ENCODE peak calls at places on chromosome 5, in nine cellular contexts. I is heart left ventricle; Y is CD8-positive, alpha-beta T cell; E is cardiac muscle cell; U is colonic mucosa; C is substantia nigra; Q is HCT116; A is left ventricle myocardium inferior; Z is tibial nerve. F is an unnamed sample.

GRCh38 chr5:111068208-111068607 is 3.3 kb upstream of the TSLP start:
- DNase-seq in I (no peak), Y (no peak), E (no peak), U (no peak), C (no peak), Q (no peak), A (no peak), Z (no peak), F (no peak)

GRCh38 chr5:107782770-107783169 is 112.0 kb upstream of the EFNA5 start:
- DNase-seq in I (no peak), Y (no peak), E (no peak), U (no peak), C (no peak), Q (no peak), A (no peak), Z (no peak), F (no peak)

GRCh38 chr5:53397141-53397794 is 83.2 kb upstream of the FST start:
- DNase-seq in I (no peak), Y (no peak), E (no peak), U (no peak), C (no peak), Q (no peak), A (no peak), Z (no peak), F (no peak)

GRCh38 chr5:137753227-137753985 is 757 bp downstream of the HNRNPA0 start:
- DNase-seq in I (peak), Y (peak), E (peak), U (peak), C (peak), Q (no peak), A (peak), Z (peak), F (peak)

GRCh38 chr5:81908771-81909170 is 63.1 kb upstream of the ATG10 start:
- DNase-seq in I (no peak), Y (no peak), E (no peak), U (no peak), C (no peak), Q (no peak), A (no peak), Z (no peak), F (no peak)

GRCh38 chr5:138372225-138372624 is 19.7 kb downstream of the KDM3B start:
- DNase-seq in I (no peak), Y (no peak), E (no peak), U (no peak), C (no peak), Q (no peak), A (no peak), Z (no peak), F (no peak)

GRCh38 chr5:132060501-132061161 is at the start of gene IL3:
- DNase-seq in I (peak), Y (peak), E (no peak), U (no peak), C (no peak), Q (no peak), A (peak), Z (no peak), F (peak)

GRCh38 chr5:154557548-154557947 is 79.5 kb upstream of the HAND1 start:
- DNase-seq in I (no peak), Y (no peak), E (no peak), U (no peak), C (no peak), Q (no peak), A (no peak), Z (no peak), F (no peak)

GRCh38 chr5:166031926-166032325 is 2259.5 kb upstream of the WWC1 start:
- DNase-seq in I (no peak), Y (no peak), E (no peak), U (no peak), C (no peak), Q (no peak), A (no peak), Z (no peak), F (no peak)

GRCh38 chr5:1498623-1499416 is 24.9 kb downstream of the LPCAT1 start:
- DNase-seq in I (no peak), Y (no peak), E (no peak), U (no peak), C (no peak), Q (no peak), A (no peak), Z (no peak), F (no peak)

GRCh38 chr5:53613036-53613435 is 52.6 kb downstream of the NDUFS4 start:
- DNase-seq in I (no peak), Y (no peak), E (peak), U (no peak), C (no peak), Q (no peak), A (no peak), Z (no peak), F (no peak)

GRCh38 chr5:133589286-133589685 is 23.1 kb downstream of the FSTL4 start:
- DNase-seq in I (no peak), Y (no peak), E (no peak), U (no peak), C (no peak), Q (no peak), A (no peak), Z (no peak), F (no peak)

GRCh38 chr5:52811067-52811749 is 23.5 kb downstream of the ITGA1 start:
- DNase-seq in I (no peak), Y (no peak), E (no peak), U (no peak), C (no peak), Q (no peak), A (no peak), Z (no peak), F (no peak)

GRCh38 chr5:158511454-158511853 is 588.3 kb downstream of the EBF1 start:
- DNase-seq in I (no peak), Y (no peak), E (no peak), U (no peak), C (no peak), Q (no peak), A (no peak), Z (no peak), F (no peak)

GRCh38 chr5:176596689-176597416 is 13.1 kb downstream of the GPRIN1 start:
- DNase-seq in I (no peak), Y (peak), E (peak), U (peak), C (no peak), Q (no peak), A (peak), Z (no peak), F (no peak)

GRCh38 chr5:78253201-78253600 is 41.3 kb downstream of the AP3B1 start:
- DNase-seq in I (no peak), Y (no peak), E (no peak), U (no peak), C (no peak), Q (no peak), A (no peak), Z (no peak), F (no peak)

GRCh38 chr5:80254767-80255424 is 952 bp downstream of the SERINC5 start:
- DNase-seq in I (no peak), Y (peak), E (no peak), U (no peak), C (no peak), Q (no peak), A (no peak), Z (no peak), F (no peak)

GRCh38 chr5:36638056-36638455 is 31.6 kb downstream of the SLC1A3 start:
- DNase-seq in I (no peak), Y (no peak), E (peak), U (no peak), C (no peak), Q (no peak), A (no peak), Z (no peak), F (no peak)

GRCh38 chr5:76642390-76643040 is 19.3 kb upstream of the F2RL2 start:
- DNase-seq in I (no peak), Y (no peak), E (no peak), U (no peak), C (no peak), Q (no peak), A (no peak), Z (no peak), F (no peak)

GRCh38 chr5:141330299-141331080 is at the start of gene PCDHGA1:
- DNase-seq in I (no peak), Y (no peak), E (no peak), U (no peak), C (no peak), Q (no peak), A (no peak), Z (no peak), F (no peak)

GRCh38 chr5:125481506-125482455 is 735.3 kb upstream of the ZNF608 start:
- DNase-seq in I (no peak), Y (no peak), E (no peak), U (no peak), C (no peak), Q (no peak), A (no peak), Z (no peak), F (no peak)

GRCh38 chr5:1555011-1555807 is 31.4 kb upstream of the LPCAT1 start:
- DNase-seq in I (peak), Y (peak), E (no peak), U (peak), C (no peak), Q (peak), A (no peak), Z (no peak), F (no peak)

GRCh38 chr5:54453091-54453490 is 2.4 kb upstream of the HSPB3 start:
- DNase-seq in I (no peak), Y (no peak), E (no peak), U (no peak), C (no peak), Q (no peak), A (no peak), Z (no peak), F (no peak)

GRCh38 chr5:132234684-132235062 is 7.0 kb upstream of the P4HA2 start:
- DNase-seq in I (no peak), Y (no peak), E (no peak), U (no peak), C (no peak), Q (no peak), A (no peak), Z (no peak), F (no peak)

GRCh38 chr5:154505567-154505966 is 27.5 kb upstream of the HAND1 start:
- DNase-seq in I (no peak), Y (no peak), E (no peak), U (no peak), C (no peak), Q (no peak), A (no peak), Z (no peak), F (no peak)

GRCh38 chr5:132751971-132752580 is 4.8 kb downstream of the CCNI2 start:
- DNase-seq in I (no peak), Y (peak), E (no peak), U (no peak), C (no peak), Q (no peak), A (no peak), Z (no peak), F (no peak)

GRCh38 chr5:24353606-24354005 is 291.2 kb downstream of the CDH10 start:
- DNase-seq in I (no peak), Y (no peak), E (no peak), U (no peak), C (no peak), Q (no peak), A (no peak), Z (no peak), F (no peak)

GRCh38 chr5:145471831-145472616 is 363.1 kb downstream of the PRELID2 start:
- DNase-seq in I (no peak), Y (no peak), E (peak), U (no peak), C (no peak), Q (no peak), A (no peak), Z (no peak), F (no peak)

GRCh38 chr5:158164648-158165047 is 305.7 kb upstream of the CLINT1 start:
- DNase-seq in I (no peak), Y (no peak), E (no peak), U (no peak), C (no peak), Q (no peak), A (no peak), Z (no peak), F (no peak)

GRCh38 chr5:57174850-57175525 is 1.1 kb downstream of the GPBP1 start:
- DNase-seq in I (no peak), Y (no peak), E (peak), U (no peak), C (no peak), Q (no peak), A (no peak), Z (no peak), F (no peak)

GRCh38 chr5:179668404-179668803 is 12.4 kb downstream of the CBY3 start:
- DNase-seq in I (no peak), Y (peak), E (peak), U (peak), C (no peak), Q (peak), A (no peak), Z (no peak), F (no peak)

GRCh38 chr5:122942164-122942914 is 94.2 kb downstream of the PPIC start:
- DNase-seq in I (no peak), Y (no peak), E (no peak), U (no peak), C (no peak), Q (no peak), A (no peak), Z (no peak), F (no peak)

GRCh38 chr5:141705503-141705902 is 23.5 kb upstream of the ARAP3 start:
- DNase-seq in I (no peak), Y (no peak), E (no peak), U (no peak), C (no peak), Q (no peak), A (no peak), Z (no peak), F (no peak)

GRCh38 chr5:16502866-16503265 is 37.3 kb upstream of the ZNF622 start:
- DNase-seq in I (no peak), Y (no peak), E (no peak), U (no peak), C (no peak), Q (no peak), A (no peak), Z (no peak), F (no peak)

GRCh38 chr5:53367727-53368126 is 112.7 kb upstream of the FST start:
- DNase-seq in I (no peak), Y (no peak), E (no peak), U (no peak), C (no peak), Q (no peak), A (no peak), Z (no peak), F (no peak)

GRCh38 chr5:173327948-173328895 is at the start of gene STC2:
- DNase-seq in I (peak), Y (no peak), E (peak), U (peak), C (no peak), Q (peak), A (peak), Z (no peak), F (peak)

GRCh38 chr5:173327084-173327947 is 898 bp downstream of the STC2 start:
- DNase-seq in I (no peak), Y (no peak), E (peak), U (no peak), C (no peak), Q (no peak), A (no peak), Z (no peak), F (no peak)

GRCh38 chr5:173330151-173330855 is 2.1 kb upstream of the STC2 start:
- DNase-seq in I (no peak), Y (no peak), E (peak), U (no peak), C (no peak), Q (no peak), A (no peak), Z (no peak), F (no peak)

GRCh38 chr5:173329370-173330150 is 1.3 kb upstream of the STC2 start:
- DNase-seq in I (no peak), Y (no peak), E (peak), U (no peak), C (no peak), Q (peak), A (no peak), Z (no peak), F (peak)

GRCh38 chr5:173328896-173329369 is 719 bp upstream of the STC2 start:
- DNase-seq in I (no peak), Y (no peak), E (peak), U (no peak), C (no peak), Q (peak), A (no peak), Z (no peak), F (no peak)
- H3K27ac ChIP-seq in I (peak), Y (no peak), E (peak), U (no peak), C (no peak), Q (peak), A (peak), Z (no peak), F (no peak)

GRCh38 chr5:26388946-26389345 is 649.4 kb downstream of the CDH9 start:
- DNase-seq in I (no peak), Y (no peak), E (no peak), U (no peak), C (no peak), Q (no peak), A (no peak), Z (no peak), F (no peak)
- H3K27ac ChIP-seq in I (no peak), Y (no peak), E (no peak), U (no peak), C (no peak), Q (no peak), A (peak), Z (no peak), F (no peak)

DNA sequence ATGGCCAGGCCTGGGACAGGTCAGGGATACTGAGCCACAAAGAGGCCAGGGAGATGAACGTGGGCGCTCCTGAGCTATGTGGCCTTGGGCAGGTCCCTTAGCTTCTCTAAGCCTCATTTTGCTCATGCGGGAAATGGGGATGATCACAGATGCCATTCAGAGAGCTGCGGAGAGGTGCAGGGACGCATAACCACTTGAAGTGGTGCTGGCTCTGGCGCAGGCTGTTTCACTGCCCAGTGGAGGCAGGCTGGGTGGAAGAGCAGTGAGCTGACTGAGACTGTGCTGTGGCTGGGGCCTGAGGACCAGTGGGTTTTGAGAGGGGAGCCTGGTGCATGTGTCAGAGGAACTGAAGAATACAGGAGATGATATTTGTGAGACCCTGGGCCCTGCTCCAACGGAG is 18.4 kb downstream of the CXXC5 start:
- DNase-seq in I (no peak), Y (no peak), E (no peak), U (no peak), C (no peak), Q (no peak), A (no peak), Z (no peak), F (no peak)
- H3K27ac ChIP-seq in I (peak), Y (no peak), E (peak), U (no peak), C (peak), Q (peak), A (peak), Z (peak), F (peak)

DNA sequence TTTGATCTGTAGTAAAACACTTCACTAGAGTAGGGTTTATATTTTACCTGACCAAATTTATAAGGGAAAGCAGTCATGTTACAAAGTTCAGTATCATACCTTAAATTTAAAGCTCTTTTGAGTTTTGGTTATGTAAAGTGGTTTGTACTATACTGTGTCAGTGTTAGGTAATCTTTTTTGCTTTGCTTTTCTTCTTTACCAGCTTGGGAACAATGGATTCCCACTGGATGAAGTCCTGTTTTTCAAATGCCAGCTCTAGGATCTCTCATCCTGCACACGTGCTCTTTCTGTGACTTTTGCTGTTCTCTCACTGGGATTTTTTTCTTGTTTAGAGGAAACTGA is 15.9 kb downstream of the CYSTM1 start:
- DNase-seq in I (no peak), Y (no peak), E (no peak), U (no peak), C (no peak), Q (no peak), A (no peak), Z (no peak), F (no peak)
- H3K27ac ChIP-seq in I (peak), Y (no peak), E (peak), U (peak), C (no peak), Q (no peak), A (peak), Z (no peak), F (no peak)

GRCh38 chr5:168085321-168086040 is 206.0 kb upstream of the WWC1 start:
- DNase-seq in I (no peak), Y (no peak), E (peak), U (no peak), C (no peak), Q (no peak), A (no peak), Z (no peak), F (no peak)
- H3K27ac ChIP-seq in I (peak), Y (no peak), E (no peak), U (no peak), C (no peak), Q (no peak), A (no peak), Z (peak), F (no peak)

GRCh38 chr5:112847306-112847705 is 13.8 kb upstream of the SRP19 start:
- DNase-seq in I (no peak), Y (no peak), E (no peak), U (no peak), C (no peak), Q (no peak), A (no peak), Z (no peak), F (no peak)
- H3K27ac ChIP-seq in I (no peak), Y (no peak), E (no peak), U (no peak), C (no peak), Q (no peak), A (no peak), Z (no peak), F (no peak)

GRCh38 chr5:83831834-83832233 is 111.2 kb upstream of the HAPLN1 start:
- DNase-seq in I (no peak), Y (no peak), E (no peak), U (no peak), C (no peak), Q (no peak), A (no peak), Z (no peak), F (no peak)

DNA sequence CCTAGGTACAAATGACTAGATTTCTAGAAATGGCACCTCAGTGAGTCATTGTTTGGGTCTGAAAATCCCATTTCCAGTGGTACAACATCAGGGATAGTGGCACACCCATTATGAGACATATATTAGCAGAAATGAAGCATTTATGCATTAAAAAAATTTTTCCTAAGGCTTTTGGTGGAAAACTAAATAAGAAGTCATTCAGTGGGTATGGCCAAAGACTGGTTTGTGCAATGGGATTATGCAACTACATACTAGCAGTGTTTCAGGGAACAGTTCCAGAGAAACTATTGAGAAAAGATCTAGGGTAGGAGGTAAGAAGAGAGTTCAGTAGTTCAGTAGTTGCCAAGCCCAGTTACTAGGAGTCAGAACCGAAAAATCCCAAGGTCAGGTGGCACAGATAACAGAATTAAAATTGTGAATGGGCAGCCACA is 106.5 kb upstream of the HAPLN1 start:
- DNase-seq in I (no peak), Y (no peak), E (no peak), U (no peak), C (no peak), Q (no peak), A (no peak), Z (no peak), F (no peak)
- H3K27ac ChIP-seq in I (no peak), Y (no peak), E (no peak), U (no peak), C (no peak), Q (no peak), A (no peak), Z (no peak), F (no peak)

F was measured in ascending aorta.